ENCODE peak calls at places on chromosomes 3 and 15, in six cellular contexts. V, G, B, M, K and U are unnamed samples.

GRCh38 chr3:47047673-47048072 is 68.2 kb downstream of the NBEAL2 start:
- DNase-seq in G (no peak), V (peak; percentile 45), B (no peak), K (no peak), M (no peak), U (no peak)

GRCh38 chr3:20055020-20055775 is 15.0 kb downstream of the KAT2B start:
- DNase-seq in V (no peak), B (no peak), M (no peak), K (no peak), G (no peak), U (no peak)

GRCh38 chr3:30895329-30895728 is 868 bp upstream of the GADL1 start:
- DNase-seq in V (no peak), G (no peak), K (no peak), M (no peak), B (peak; percentile 9), U (no peak)

GRCh38 chr15:98583758-98584157 is 64.6 kb upstream of the IGF1R start:
- DNase-seq in G (no peak), B (no peak), M (no peak), K (no peak), V (no peak), U (no peak)

GRCh38 chr15:71114887-71115566 is at the start of gene THSD4:
- DNase-seq in B (peak; percentile 93), M (peak; percentile 39), V (peak; percentile 78), G (peak; percentile 73), K (peak; percentile 87), U (peak; percentile 97)

GRCh38 chr3:74789111-74789510 is 174.7 kb upstream of the CNTN3 start:
- DNase-seq in M (no peak), B (no peak), K (no peak), V (peak; percentile 7), G (no peak), U (peak; percentile 31)

GRCh38 chr3:113441051-113441770 is at the start of gene CFAP44:
- DNase-seq in B (peak; percentile 88), V (peak; percentile 75), M (peak; percentile 19), K (peak; percentile 89), G (peak; percentile 88), U (no peak)

GRCh38 chr15:85407421-85408269 is 27.2 kb downstream of the AKAP13 start:
- DNase-seq in B (no peak), M (no peak), G (no peak), V (peak; percentile 86), K (no peak), U (peak; percentile 71)

GRCh38 chr3:171640520-171641412 is 169.5 kb downstream of the PLD1 start:
- DNase-seq in V (peak; percentile 39), B (peak; percentile 23), G (no peak), K (no peak), M (no peak), U (no peak)

GRCh38 chr3:53084310-53085001 is 38.6 kb upstream of the SFMBT1 start:
- DNase-seq in B (no peak), M (no peak), K (peak; percentile 53), V (no peak), G (peak; percentile 48), U (no peak)